ENCODE peak calls at places on chromosomes 2 and 18, in seven cellular contexts. One of them, this sample, is unnamed.

GRCh38 chr2:151849413-151850010 is 21.3 kb upstream of the ARL5A start:
- DNase-seq in fibroblast of villous mesenchyme: no peak
- DNase-seq in IMR-90: no peak
- DNase-seq in ovary: no peak
- DNase-seq in AG10803: no peak
- DNase-seq in tibial artery: no peak
- DNase-seq in A549: peak; percentile 18
- DNase-seq in this sample: no peak

GRCh38 chr2:44753552-44754285 is 187.8 kb upstream of the SIX3 start:
- DNase-seq in fibroblast of villous mesenchyme: peak; percentile 10
- DNase-seq in IMR-90: no peak
- DNase-seq in ovary: no peak
- DNase-seq in AG10803: peak; percentile 85
- DNase-seq in tibial artery: no peak
- DNase-seq in A549: no peak
- DNase-seq in this sample: peak; percentile 22

GRCh38 chr2:196169521-196169920 is 1.9 kb downstream of the STK17B start:
- DNase-seq in fibroblast of villous mesenchyme: peak; percentile 51
- DNase-seq in IMR-90: no peak
- DNase-seq in ovary: no peak
- DNase-seq in AG10803: no peak
- DNase-seq in tibial artery: no peak
- DNase-seq in A549: no peak
- DNase-seq in this sample: peak; percentile 32

GRCh38 chr2:32752205-32752604 is 124.4 kb downstream of the TTC27 start:
- DNase-seq in fibroblast of villous mesenchyme: no peak
- DNase-seq in IMR-90: peak; percentile 58
- DNase-seq in ovary: no peak
- DNase-seq in AG10803: peak; percentile 72
- DNase-seq in tibial artery: no peak
- DNase-seq in A549: no peak
- DNase-seq in this sample: peak; percentile 73

GRCh38 chr2:102233132-102233884 is 46.5 kb downstream of the IL1RL2 start:
- DNase-seq in fibroblast of villous mesenchyme: no peak
- DNase-seq in IMR-90: no peak
- DNase-seq in ovary: no peak
- DNase-seq in AG10803: no peak
- DNase-seq in tibial artery: no peak
- DNase-seq in A549: no peak
- DNase-seq in this sample: no peak

GRCh38 chr18:69978743-69979715 is 31.4 kb upstream of the CD226 start:
- DNase-seq in fibroblast of villous mesenchyme: no peak
- DNase-seq in IMR-90: no peak
- DNase-seq in ovary: no peak
- DNase-seq in AG10803: no peak
- DNase-seq in tibial artery: no peak
- DNase-seq in A549: no peak
- DNase-seq in this sample: no peak

GRCh38 chr18:1036926-1037325 is 132.3 kb downstream of the ADCYAP1 start:
- DNase-seq in fibroblast of villous mesenchyme: no peak
- DNase-seq in IMR-90: no peak
- DNase-seq in ovary: no peak
- DNase-seq in AG10803: no peak
- DNase-seq in tibial artery: no peak
- DNase-seq in A549: no peak
- DNase-seq in this sample: no peak

GRCh38 chr18:75087119-75088020 is 121.6 kb downstream of the PTGR3 start:
- DNase-seq in fibroblast of villous mesenchyme: no peak
- DNase-seq in IMR-90: no peak
- DNase-seq in ovary: no peak
- DNase-seq in AG10803: no peak
- DNase-seq in tibial artery: no peak
- DNase-seq in A549: no peak
- DNase-seq in this sample: no peak

GRCh38 chr2:115443550-115444185 is 1001.2 kb downstream of the DPP10 start:
- DNase-seq in fibroblast of villous mesenchyme: no peak
- DNase-seq in IMR-90: no peak
- DNase-seq in ovary: no peak
- DNase-seq in AG10803: no peak
- DNase-seq in tibial artery: no peak
- DNase-seq in A549: no peak
- DNase-seq in this sample: no peak

GRCh38 chr2:128440666-128441340 is 122.1 kb upstream of the HS6ST1 start:
- DNase-seq in fibroblast of villous mesenchyme: no peak
- DNase-seq in IMR-90: no peak
- DNase-seq in ovary: no peak
- DNase-seq in AG10803: no peak
- DNase-seq in tibial artery: peak; percentile 73
- DNase-seq in A549: no peak
- DNase-seq in this sample: no peak

GRCh38 chr2:98586466-98587140 is 21.7 kb downstream of the COA5 start:
- DNase-seq in fibroblast of villous mesenchyme: no peak
- DNase-seq in IMR-90: no peak
- DNase-seq in ovary: no peak
- DNase-seq in AG10803: no peak
- DNase-seq in tibial artery: no peak
- DNase-seq in A549: no peak
- DNase-seq in this sample: no peak

GRCh38 chr2:234590076-234590475 is 93.2 kb upstream of the ARL4C start:
- DNase-seq in fibroblast of villous mesenchyme: no peak
- DNase-seq in IMR-90: no peak
- DNase-seq in ovary: no peak
- DNase-seq in AG10803: no peak
- DNase-seq in tibial artery: no peak
- DNase-seq in A549: no peak
- DNase-seq in this sample: no peak

GRCh38 chr2:214574077-214574775 is 163.4 kb downstream of the VWC2L start:
- DNase-seq in fibroblast of villous mesenchyme: no peak
- DNase-seq in IMR-90: no peak
- DNase-seq in ovary: no peak
- DNase-seq in AG10803: no peak
- DNase-seq in tibial artery: no peak
- DNase-seq in A549: no peak
- DNase-seq in this sample: no peak

GRCh38 chr2:24885221-24886113 is 34.6 kb downstream of the ADCY3 start:
- DNase-seq in fibroblast of villous mesenchyme: peak; percentile 72
- DNase-seq in IMR-90: peak; percentile 50
- DNase-seq in ovary: no peak
- DNase-seq in AG10803: no peak
- DNase-seq in tibial artery: no peak
- DNase-seq in A549: no peak
- DNase-seq in this sample: no peak

GRCh38 chr2:46434851-46435273 is 44.5 kb upstream of the TMEM247 start:
- DNase-seq in fibroblast of villous mesenchyme: peak; percentile 82
- DNase-seq in IMR-90: peak; percentile 97
- DNase-seq in ovary: no peak
- DNase-seq in AG10803: peak; percentile 48
- DNase-seq in tibial artery: no peak
- DNase-seq in A549: no peak
- DNase-seq in this sample: peak; percentile 55

GRCh38 chr2:157923598-157923997 is 47.5 kb upstream of the ACVR1 start:
- DNase-seq in fibroblast of villous mesenchyme: peak; percentile 59
- DNase-seq in IMR-90: no peak
- DNase-seq in ovary: no peak
- DNase-seq in AG10803: no peak
- DNase-seq in tibial artery: no peak
- DNase-seq in A549: no peak
- DNase-seq in this sample: no peak

GRCh38 chr2:28325567-28326468 is 66.8 kb upstream of the FOSL2 start:
- DNase-seq in fibroblast of villous mesenchyme: no peak
- DNase-seq in IMR-90: no peak
- DNase-seq in ovary: no peak
- DNase-seq in AG10803: no peak
- DNase-seq in tibial artery: no peak
- DNase-seq in A549: no peak
- DNase-seq in this sample: no peak

GRCh38 chr2:102304268-102304667 is 7.1 kb upstream of the IL1RL1 start:
- DNase-seq in fibroblast of villous mesenchyme: peak; percentile 36
- DNase-seq in IMR-90: peak; percentile 72
- DNase-seq in ovary: no peak
- DNase-seq in AG10803: peak; percentile 13
- DNase-seq in tibial artery: no peak
- DNase-seq in A549: no peak
- DNase-seq in this sample: peak; percentile 54

GRCh38 chr18:79574938-79575525 is 104.6 kb upstream of the CTDP1 start:
- DNase-seq in fibroblast of villous mesenchyme: no peak
- DNase-seq in IMR-90: no peak
- DNase-seq in ovary: no peak
- DNase-seq in AG10803: no peak
- DNase-seq in tibial artery: peak; percentile 55
- DNase-seq in A549: no peak
- DNase-seq in this sample: no peak

GRCh38 chr2:28445448-28446258 is 50.2 kb upstream of the PLB1 start:
- DNase-seq in fibroblast of villous mesenchyme: peak; percentile 89
- DNase-seq in IMR-90: peak; percentile 97
- DNase-seq in ovary: no peak
- DNase-seq in AG10803: peak; percentile 94
- DNase-seq in tibial artery: no peak
- DNase-seq in A549: peak; percentile 87
- DNase-seq in this sample: peak; percentile 94

GRCh38 chr2:112749755-112750559 is 14.5 kb downstream of the CKAP2L start:
- DNase-seq in fibroblast of villous mesenchyme: peak; percentile 82
- DNase-seq in IMR-90: peak; percentile 77
- DNase-seq in ovary: no peak
- DNase-seq in AG10803: peak; percentile 79
- DNase-seq in tibial artery: no peak
- DNase-seq in A549: peak; percentile 74
- DNase-seq in this sample: peak; percentile 84

GRCh38 chr2:231198291-231199173 is at the start of gene ARMC9:
- DNase-seq in fibroblast of villous mesenchyme: peak; percentile 60
- DNase-seq in IMR-90: peak; percentile 51
- DNase-seq in ovary: peak; percentile 68
- DNase-seq in AG10803: peak; percentile 50
- DNase-seq in tibial artery: peak; percentile 78
- DNase-seq in A549: peak; percentile 69
- DNase-seq in this sample: peak; percentile 51

GRCh38 chr2:42835577-42836371 is 43.4 kb upstream of the HAAO start:
- DNase-seq in fibroblast of villous mesenchyme: peak; percentile 93
- DNase-seq in IMR-90: peak; percentile 98
- DNase-seq in ovary: peak; percentile 56
- DNase-seq in AG10803: peak; percentile 100
- DNase-seq in tibial artery: peak; percentile 81
- DNase-seq in A549: peak; percentile 91
- DNase-seq in this sample: peak; percentile 100

GRCh38 chr2:159090514-159091201 is 122.2 kb downstream of the TANC1 start:
- DNase-seq in fibroblast of villous mesenchyme: peak; percentile 48
- DNase-seq in IMR-90: peak; percentile 38
- DNase-seq in ovary: no peak
- DNase-seq in AG10803: peak; percentile 48
- DNase-seq in tibial artery: no peak
- DNase-seq in A549: no peak
- DNase-seq in this sample: peak; percentile 51

GRCh38 chr18:9239708-9240107 is 94.9 kb upstream of the TWSG1 start:
- DNase-seq in fibroblast of villous mesenchyme: no peak
- DNase-seq in IMR-90: no peak
- DNase-seq in ovary: no peak
- DNase-seq in AG10803: no peak
- DNase-seq in tibial artery: no peak
- DNase-seq in A549: no peak
- DNase-seq in this sample: no peak
- H3K4me3 ChIP-seq in fibroblast of villous mesenchyme: no peak overlapping the region
- H3K4me3 ChIP-seq in IMR-90: no peak overlapping the region
- H3K4me3 ChIP-seq in ovary: no peak overlapping the region
- H3K4me3 ChIP-seq in AG10803: no peak overlapping the region
- H3K4me3 ChIP-seq in tibial artery: no peak overlapping the region
- H3K4me3 ChIP-seq in A549: no peak overlapping the region
- H3K4me3 ChIP-seq in this sample: no peak overlapping the region

GRCh38 chr2:233400961-233401360 is 46.7 kb downstream of the DGKD start:
- DNase-seq in fibroblast of villous mesenchyme: no peak
- DNase-seq in IMR-90: no peak
- DNase-seq in ovary: no peak
- DNase-seq in AG10803: no peak
- DNase-seq in tibial artery: no peak
- DNase-seq in A549: no peak
- DNase-seq in this sample: no peak
- TF ChIP-seq CTCF in fibroblast of villous mesenchyme: no peak
- TF ChIP-seq CTCF in IMR-90: no peak
- TF ChIP-seq CTCF in ovary: no peak
- TF ChIP-seq CTCF in AG10803: no peak
- TF ChIP-seq CTCF in tibial artery: no peak
- TF ChIP-seq CTCF in A549: no peak
- TF ChIP-seq CTCF in this sample: no peak

GRCh38 chr2:237923507-237924163 is 43.2 kb upstream of the UBE2F start:
- DNase-seq in fibroblast of villous mesenchyme: peak; percentile 85
- DNase-seq in IMR-90: peak; percentile 35
- DNase-seq in ovary: peak; percentile 80
- DNase-seq in AG10803: peak; percentile 82
- DNase-seq in tibial artery: peak; percentile 89
- DNase-seq in A549: peak; percentile 66
- DNase-seq in this sample: peak; percentile 55

GRCh38 chr2:237921967-237922492 is 44.8 kb upstream of the UBE2F start:
- DNase-seq in fibroblast of villous mesenchyme: no peak
- DNase-seq in IMR-90: no peak
- DNase-seq in ovary: no peak
- DNase-seq in AG10803: no peak
- DNase-seq in tibial artery: peak; percentile 61
- DNase-seq in A549: no peak
- DNase-seq in this sample: no peak

GRCh38 chr2:237924164-237924534 is 42.7 kb upstream of the UBE2F start:
- DNase-seq in fibroblast of villous mesenchyme: no peak
- DNase-seq in IMR-90: no peak
- DNase-seq in ovary: no peak
- DNase-seq in AG10803: no peak
- DNase-seq in tibial artery: peak; percentile 66
- DNase-seq in A549: no peak
- DNase-seq in this sample: no peak

GRCh38 chr2:237920673-237921072 is 46.1 kb upstream of the UBE2F start:
- DNase-seq in fibroblast of villous mesenchyme: peak; percentile 24
- DNase-seq in IMR-90: peak; percentile 25
- DNase-seq in ovary: no peak
- DNase-seq in AG10803: peak; percentile 77
- DNase-seq in tibial artery: peak; percentile 51
- DNase-seq in A549: no peak
- DNase-seq in this sample: no peak

GRCh38 chr2:237922641-237923361 is 44.0 kb upstream of the UBE2F start:
- DNase-seq in fibroblast of villous mesenchyme: no peak
- DNase-seq in IMR-90: no peak
- DNase-seq in ovary: no peak
- DNase-seq in AG10803: no peak
- DNase-seq in tibial artery: peak; percentile 72
- DNase-seq in A549: no peak
- DNase-seq in this sample: no peak
- H3K4me3 ChIP-seq in fibroblast of villous mesenchyme: no peak overlapping the region
- H3K4me3 ChIP-seq in IMR-90: no peak overlapping the region
- H3K4me3 ChIP-seq in ovary: no peak overlapping the region
- H3K4me3 ChIP-seq in AG10803: no peak overlapping the region
- H3K4me3 ChIP-seq in tibial artery: peak overlapping the region; percentile 44
- H3K4me3 ChIP-seq in A549: no peak overlapping the region
- H3K4me3 ChIP-seq in this sample: no peak overlapping the region

DNA sequence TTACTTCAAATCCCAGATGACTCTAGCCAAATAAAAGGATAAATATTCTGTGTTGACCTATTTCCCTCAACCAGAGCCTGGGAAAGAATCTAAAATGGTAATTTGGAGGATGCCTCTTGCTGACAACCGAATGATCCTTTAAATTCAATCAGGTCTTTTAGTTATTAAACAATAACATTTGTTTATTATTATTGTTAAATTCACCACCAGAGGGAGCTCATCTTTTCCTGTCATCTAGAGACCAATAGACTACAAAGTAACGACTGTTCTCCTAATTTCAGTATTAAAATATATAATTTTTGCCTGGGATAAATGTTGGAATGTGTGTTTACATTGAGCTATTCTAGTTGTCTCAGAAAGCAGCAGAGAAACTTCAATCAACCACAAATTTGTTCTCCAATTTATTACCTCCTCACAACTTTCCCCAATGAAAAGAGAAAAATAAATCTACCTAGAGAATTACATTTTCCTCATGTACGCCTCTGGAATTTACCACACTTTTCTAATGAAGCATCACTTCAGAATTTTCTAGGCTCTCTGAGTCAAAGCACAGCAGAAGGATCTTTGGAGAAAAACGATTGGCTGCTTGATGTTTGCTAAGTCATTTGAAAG is 142.7 kb downstream of the SCG2 start:
- DNase-seq in fibroblast of villous mesenchyme: peak; percentile 57
- DNase-seq in IMR-90: peak; percentile 44
- DNase-seq in ovary: no peak
- DNase-seq in AG10803: no peak
- DNase-seq in tibial artery: no peak
- DNase-seq in A549: peak; percentile 22
- DNase-seq in this sample: peak; percentile 57
- TF ChIP-seq CTCF in fibroblast of villous mesenchyme: peak; percentile 31
- TF ChIP-seq CTCF in IMR-90: peak; percentile 53
- TF ChIP-seq CTCF in ovary: no peak
- TF ChIP-seq CTCF in AG10803: peak; percentile 51
- TF ChIP-seq CTCF in tibial artery: peak; percentile 35
- TF ChIP-seq CTCF in A549: peak; percentile 63
- TF ChIP-seq CTCF in this sample: peak; percentile 35

This sample was measured in fibroblast of the aortic adventitia.